ENCODE peak calls at places on chromosomes 16 and 17, in five cellular contexts. H is PC-9, X is Caco-2, M is colonic mucosa, L is cardiac muscle cell. D is an unnamed sample.

GRCh38 chr17:44766409-44767038 is 7.7 kb downstream of the ADAM11 start:
- DNase-seq in H (no peak), X (no peak), M (no peak), L (no peak), D (no peak)

GRCh38 chr16:12811441-12812198 is 7.9 kb upstream of the CPPED1 start:
- DNase-seq in H (no peak), X (no peak), M (no peak), L (no peak), D (no peak)

GRCh38 chr17:80899402-80900268 is 92.0 kb upstream of the CHMP6 start:
- DNase-seq in H (no peak), X (peak; percentile 51), M (no peak), L (peak; percentile 19), D (no peak)

GRCh38 chr16:61596648-61597047 is 439.6 kb downstream of the CDH8 start:
- DNase-seq in H (no peak), X (no peak), M (no peak), L (no peak), D (no peak)

GRCh38 chr16:9437115-9437514 is 345.7 kb downstream of the HAPSTR1 start:
- DNase-seq in H (no peak), X (peak; percentile 3), M (no peak), L (no peak), D (no peak)

GRCh38 chr17:40110026-40110425 is 9.6 kb upstream of the NR1D1 start:
- DNase-seq in H (no peak), X (no peak), M (no peak), L (no peak), D (no peak)

GRCh38 chr16:28166394-28167208 is 45.2 kb downstream of the XPO6 start:
- DNase-seq in H (peak; percentile 97), X (no peak), M (no peak), L (no peak), D (no peak)

GRCh38 chr17:44095388-44095646 is 24.8 kb downstream of the G6PC3 start:
- DNase-seq in H (no peak), X (no peak), M (no peak), L (no peak), D (no peak)

GRCh38 chr16:88320947-88321634 is 61.7 kb upstream of the ZNF469 start:
- DNase-seq in H (no peak), X (peak; percentile 24), M (no peak), L (no peak), D (no peak)

DNA sequence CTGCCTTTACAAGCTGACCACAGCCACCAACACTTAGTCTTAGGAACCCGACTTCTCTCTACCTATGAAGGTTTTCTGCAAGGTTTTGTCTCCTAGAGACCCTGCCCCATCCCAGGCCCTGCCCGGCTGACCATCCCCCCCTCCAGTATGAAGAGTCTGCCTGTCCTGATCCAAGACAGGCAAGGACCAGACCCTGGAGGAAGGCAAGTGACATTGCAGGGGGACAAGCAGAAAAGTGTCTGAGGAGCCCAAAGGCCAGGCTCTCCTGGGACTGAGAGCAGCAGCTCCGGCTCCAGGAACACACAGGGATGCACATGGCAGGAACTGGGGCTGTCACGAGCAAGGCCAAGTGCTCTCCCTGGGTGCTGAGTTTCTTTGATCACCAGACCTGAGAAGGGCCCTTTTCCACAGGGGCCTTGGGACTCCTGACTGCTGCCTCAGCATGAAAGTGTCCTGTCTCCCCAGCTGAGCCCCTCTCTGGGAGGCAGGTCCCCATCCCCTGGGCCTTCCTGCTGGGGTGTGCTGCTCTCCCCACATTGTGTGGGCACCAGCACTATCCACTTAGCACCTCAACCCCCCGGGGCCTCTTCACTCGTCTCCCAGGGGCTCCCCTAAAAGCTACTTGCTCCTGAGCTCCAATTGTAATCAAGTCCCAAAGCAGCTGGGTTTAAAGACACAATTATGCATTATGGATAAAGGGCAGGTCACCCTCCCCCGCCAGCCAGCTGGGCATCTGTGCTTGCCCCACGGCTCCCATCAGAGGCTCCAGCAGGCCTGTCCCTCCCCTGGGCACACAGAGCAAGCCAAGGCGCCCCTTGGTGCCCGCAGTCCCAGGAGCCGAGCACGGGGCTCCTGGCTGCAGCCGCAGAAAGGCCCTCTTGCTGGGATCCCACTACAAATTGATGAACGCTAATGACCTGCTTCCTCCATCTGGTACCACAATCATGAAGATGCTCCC is 11.5 kb upstream of the CACNG4 start:
- DNase-seq in H (no peak), X (peak; percentile 70), M (no peak), L (no peak), D (no peak)
- TF ChIP-seq CTCF in H (peak; percentile 40), X (peak; percentile 33), M (no peak), L (no peak), D (no peak)

GRCh38 chr17:41734949-41735313 is 488 bp upstream of the HAP1 start:
- DNase-seq in H (no peak), X (no peak), M (no peak), L (no peak), D (no peak)
- H3K27me3 ChIP-seq in H (peaks cover 34% of the 10 kb centered on the region), X (no peaks in the 10 kb centered on the region), M (peaks cover 51% of the 10 kb centered on the region), L (peaks cover 70% of the 10 kb centered on the region), D (peaks cover 1% of the 10 kb centered on the region)

DNA sequence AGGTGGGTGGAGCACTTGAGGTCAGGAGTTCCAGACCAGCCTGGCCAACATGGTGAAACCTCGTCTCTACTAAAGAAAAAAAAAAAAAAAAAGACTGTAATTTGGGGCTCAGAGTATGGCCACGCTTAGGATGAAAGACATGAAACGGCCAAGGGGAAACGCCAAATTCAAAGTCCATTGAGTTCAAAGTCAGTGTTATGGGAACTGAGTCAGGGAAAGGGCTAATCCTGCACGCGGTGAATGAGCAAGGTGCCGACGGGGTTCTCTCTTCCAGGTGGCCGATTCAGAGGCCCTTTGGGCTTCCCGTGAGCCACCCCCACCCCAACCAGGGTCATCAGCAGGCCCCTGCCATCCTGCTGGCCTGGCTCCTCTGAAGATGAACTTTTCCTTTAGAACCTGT is 7.5 kb upstream of the OSGIN1 start:
- DNase-seq in H (no peak), X (no peak), M (no peak), L (no peak), D (no peak)
- H3K4me3 ChIP-seq in H (no peak overlapping the region), X (no peak overlapping the region), M (no peak overlapping the region), L (no peak overlapping the region), D (no peak overlapping the region)

DNA sequence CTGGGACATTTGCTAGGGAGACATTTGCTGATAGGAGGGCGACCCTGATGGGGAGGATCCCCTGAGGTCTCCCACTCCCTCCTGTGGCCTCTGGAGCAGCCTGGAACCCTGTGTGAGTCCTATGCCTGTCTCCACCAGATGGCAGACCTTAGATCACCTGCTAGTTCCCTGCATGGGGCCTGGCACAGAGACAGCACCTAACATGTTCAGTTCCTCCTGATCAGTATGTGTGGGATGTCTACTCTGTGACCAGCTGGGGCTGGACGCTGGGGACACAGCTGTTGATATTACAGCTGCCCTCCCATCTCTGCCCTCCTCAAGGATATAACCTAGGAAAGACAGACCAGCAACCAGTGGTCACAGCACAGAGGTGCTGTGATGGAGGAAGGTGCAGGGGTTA is 1.1 kb upstream of the ADCY7 start:
- DNase-seq in H (no peak), X (peak; percentile 30), M (peak; percentile 55), L (no peak), D (peak; percentile 47)
- TF ChIP-seq CTCF in H (no peak), X (peak; percentile 64), M (peak; percentile 39), L (peak; percentile 18), D (peak; percentile 59)

GRCh38 chr17:48579738-48580543 is 1.8 kb upstream of the HOXB4 start:
- DNase-seq in H (no peak), X (peak; percentile 58), M (no peak), L (no peak), D (no peak)
- H3K27me3 ChIP-seq in H (no peaks in the 10 kb centered on the region), X (peaks cover 2% of the 10 kb centered on the region), M (peaks cover 3% of the 10 kb centered on the region), L (peaks cover 97% of the 10 kb centered on the region), D (no peaks in the 10 kb centered on the region)

DNA sequence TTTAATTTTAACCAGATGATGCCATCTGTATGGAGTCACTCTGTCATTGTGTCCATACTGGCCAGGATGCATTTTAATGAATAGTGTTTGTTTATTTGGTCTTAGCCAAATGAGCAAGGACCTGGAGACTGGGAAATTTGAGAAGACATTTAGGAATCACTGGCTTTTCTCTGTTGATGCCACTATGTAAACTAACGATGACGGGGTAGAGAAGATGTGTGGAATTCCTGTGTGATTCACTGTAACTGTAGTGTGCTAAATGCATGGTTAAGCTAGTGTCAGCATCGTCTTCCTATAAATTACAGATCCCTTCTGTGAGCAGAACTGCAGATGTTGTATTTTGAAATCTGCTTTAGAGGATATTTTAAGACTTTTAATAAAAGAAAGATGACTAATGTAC is 66.6 kb downstream of the NOS2 start:
- DNase-seq in H (no peak), X (no peak), M (no peak), L (no peak), D (no peak)
- H3K4me3 ChIP-seq in H (no peak overlapping the region), X (no peak overlapping the region), M (no peak overlapping the region), L (no peak overlapping the region), D (no peak overlapping the region)

GRCh38 chr17:68035523-68036303 is at the start of gene KPNA2:
- DNase-seq in H (peak; percentile 92), X (peak; percentile 97), M (peak; percentile 95), L (peak; percentile 99), D (peak; percentile 94)
- TF ChIP-seq CTCF in H (no peak), X (no peak), M (no peak), L (no peak), D (no peak)

DNA sequence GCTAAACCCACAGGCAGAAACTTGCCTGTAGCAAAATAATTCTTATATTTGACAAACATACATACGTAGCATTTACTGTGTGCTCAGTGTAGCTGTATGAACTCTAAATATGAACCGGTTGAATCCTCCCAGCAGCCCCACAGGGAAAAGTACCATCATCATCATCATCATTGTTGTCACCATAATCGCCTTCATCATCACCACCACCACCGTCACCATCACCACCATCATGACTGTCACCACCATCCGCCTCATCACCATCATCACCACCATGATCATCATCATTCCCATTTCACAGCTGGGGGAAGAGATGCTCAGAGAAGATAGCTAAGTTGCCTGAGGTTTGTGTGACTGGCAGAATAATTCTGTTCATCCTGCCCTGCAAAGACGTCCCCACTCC is 81.7 kb downstream of the IRF8 start:
- DNase-seq in H (no peak), X (no peak), M (no peak), L (no peak), D (no peak)
- H3K27me3 ChIP-seq in H (peaks cover 100% of the 10 kb centered on the region), X (no peaks in the 10 kb centered on the region), M (no peaks in the 10 kb centered on the region), L (no peaks in the 10 kb centered on the region), D (no peaks in the 10 kb centered on the region)

GRCh38 chr16:11672206-11673090 is 4.2 kb downstream of the SNN start:
- DNase-seq in H (no peak), X (no peak), M (no peak), L (no peak), D (peak; percentile 69)
- H3K4me3 ChIP-seq in H (no peak overlapping the region), X (no peak overlapping the region), M (no peak overlapping the region), L (no peak overlapping the region), D (peak overlapping the region; percentile 21)